ENCODE peak calls at places on chromosomes 11 and 22, in nine cellular contexts. J is dermis blood vessel endothelial cell; K is stimulated activated CD4-positive, alpha-beta T cell treated with anti-CD3 and anti-CD28 coated beads, Interleukin-1b, Interleukin-23, amount 100 ng/mL, for 24 hours; M is T-helper 9 cell; Y is A549; W is adrenal gland; Z is cardiac fibroblast; I is activated T-cell treated with anti-CD3 and anti-CD28 coated beads for 1 hour; P is RPMI7951. O is an unnamed sample.

GRCh38 chr22:29907753-29908515 is 25.0 kb downstream of the MTMR3 start:
- DNase-seq in J (peak), K (no peak), M (no peak), Y (peak), W (peak), Z (peak), I (peak), P (peak), O (no peak)

GRCh38 chr11:79702303-79702702 is 261.5 kb upstream of the TENM4 start:
- DNase-seq in J (no peak), K (no peak), M (no peak), Y (no peak), W (no peak), Z (no peak), I (no peak), P (no peak), O (no peak)

GRCh38 chr11:35906681-35907080 is 37.2 kb upstream of the LDLRAD3 start:
- DNase-seq in J (no peak), K (no peak), M (no peak), Y (no peak), W (no peak), Z (no peak), I (no peak), P (no peak), O (no peak)

GRCh38 chr11:69465236-69466000 is 16.0 kb upstream of the LINC01488 start:
- DNase-seq in J (no peak), K (no peak), M (no peak), Y (no peak), W (no peak), Z (no peak), I (no peak), P (no peak), O (no peak)

GRCh38 chr22:23036684-23037428 is 33.5 kb upstream of the GNAZ start:
- DNase-seq in J (peak), K (no peak), M (no peak), Y (no peak), W (peak), Z (peak), I (no peak), P (peak), O (peak)

GRCh38 chr22:30606455-30607299 is at the start of gene TCN2:
- DNase-seq in J (peak), K (no peak), M (peak), Y (peak), W (peak), Z (peak), I (no peak), P (peak), O (peak)

GRCh38 chr11:123560001-123560400 is 94.4 kb downstream of the SCN3B start:
- DNase-seq in J (peak), K (no peak), M (no peak), Y (no peak), W (peak), Z (peak), I (no peak), P (peak), O (no peak)

GRCh38 chr11:114928260-114928870 is 250.0 kb downstream of the NXPE2 start:
- DNase-seq in J (no peak), K (no peak), M (no peak), Y (no peak), W (no peak), Z (no peak), I (no peak), P (no peak), O (no peak)

GRCh38 chr11:42473116-42473515 is 838.7 kb upstream of the API5 start:
- DNase-seq in J (no peak), K (no peak), M (no peak), Y (no peak), W (no peak), Z (no peak), I (no peak), P (no peak), O (no peak)

GRCh38 chr11:100918551-100919500 is 210.8 kb downstream of the PGR start:
- DNase-seq in J (no peak), K (no peak), M (no peak), Y (no peak), W (no peak), Z (peak), I (no peak), P (peak), O (no peak)

GRCh38 chr22:29503811-29504372 is 23.9 kb downstream of the NEFH start:
- DNase-seq in J (peak), K (no peak), M (no peak), Y (no peak), W (peak), Z (peak), I (no peak), P (peak), O (peak)

GRCh38 chr11:64457416-64458010 is 98.6 kb downstream of the RPS6KA4 start:
- DNase-seq in J (no peak), K (no peak), M (no peak), Y (no peak), W (no peak), Z (no peak), I (no peak), P (no peak), O (no peak)

O was measured in D721Med.